ENCODE peak calls at places on chromosomes 6 and 20, in four cellular contexts. B, D, Z and S are unnamed samples.

GRCh38 chr6:15017251-15017650 is 228.6 kb upstream of the JARID2 start:
- DNase-seq in Z (peak; percentile 7), B (no peak), D (no peak), S (no peak)

GRCh38 chr6:53761036-53761435 is 33.8 kb upstream of the LRRC1 start:
- DNase-seq in B (no peak), D (no peak), Z (peak; percentile 32), S (no peak)

GRCh38 chr20:45685896-45686295 is 15.9 kb upstream of the WFDC11 start:
- DNase-seq in Z (no peak), D (no peak), B (no peak), S (no peak)

GRCh38 chr6:113049190-113049589 is 702.1 kb downstream of the RFPL4B start:
- DNase-seq in Z (peak; percentile 40), B (no peak), D (no peak), S (no peak)

GRCh38 chr20:32195581-32195980 is 12.0 kb downstream of the PLAGL2 start:
- DNase-seq in B (no peak), Z (no peak), D (no peak), S (peak; percentile 35)

GRCh38 chr6:19342616-19343015 is 494.6 kb upstream of the ID4 start:
- DNase-seq in B (no peak), D (no peak), Z (peak; percentile 11), S (no peak)

GRCh38 chr6:157302761-157303160 is 20.6 kb downstream of the TMEM242 start:
- DNase-seq in D (no peak), Z (no peak), B (no peak), S (no peak)

GRCh38 chr6:26271640-26272090 is 93.3 kb upstream of the BTN3A2 start:
- DNase-seq in D (no peak), Z (no peak), B (no peak), S (no peak)

GRCh38 chr6:33995046-33995872 is 150.6 kb downstream of the GRM4 start:
- DNase-seq in B (no peak), Z (no peak), D (no peak), S (peak; percentile 41)

GRCh38 chr6:141467881-141468280 is 664.8 kb upstream of the GJE1 start:
- DNase-seq in Z (peak; percentile 91), B (no peak), D (no peak), S (no peak)

GRCh38 chr20:51695574-51696303 is 72.5 kb downstream of the ATP9A start:
- DNase-seq in B (no peak), Z (peak; percentile 81), D (no peak), S (no peak)

GRCh38 chr6:1022719-1023118 is 289.2 kb upstream of the FOXQ1 start:
- DNase-seq in B (no peak), D (no peak), Z (no peak), S (no peak)

DNA sequence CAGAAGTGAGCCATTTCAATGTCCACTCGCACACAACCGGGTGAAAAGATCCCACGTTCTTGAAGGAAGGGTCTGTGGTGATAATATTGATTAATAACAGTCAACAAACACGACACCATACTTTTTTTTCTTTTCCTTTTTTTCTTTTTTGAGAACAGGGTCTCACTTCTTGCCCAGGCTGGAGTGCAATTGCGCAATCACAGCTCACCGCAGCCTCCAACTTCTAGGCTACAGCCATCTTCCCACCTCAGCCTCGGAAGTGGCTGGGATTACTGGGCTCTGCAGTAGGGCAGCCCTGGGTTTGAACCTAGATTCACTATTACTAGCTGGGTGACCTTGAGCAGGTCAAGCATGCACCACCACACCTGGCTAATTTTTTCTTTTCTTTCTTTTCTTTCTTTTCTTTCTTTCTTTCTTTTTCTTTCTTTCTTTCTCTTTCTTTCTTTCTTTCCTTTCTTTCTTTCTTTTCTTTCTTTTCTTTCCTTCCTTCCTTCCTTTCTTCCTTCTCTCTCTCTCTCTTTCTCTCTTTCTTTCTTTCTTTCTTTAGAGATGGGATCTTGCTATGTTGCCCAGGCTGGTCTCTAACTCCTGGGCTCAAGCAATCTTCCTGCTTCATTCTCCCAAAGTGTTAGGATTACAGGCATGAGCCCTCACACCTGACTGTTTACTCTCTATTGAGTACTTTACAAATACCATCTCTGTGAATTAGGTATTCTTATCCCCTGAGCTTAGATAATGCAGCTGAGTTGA is 123.9 kb downstream of the SNX5 start:
- DNase-seq in D (no peak), Z (no peak), B (no peak), S (no peak)
- TF ChIP-seq CTCF in D (no peak), Z (no peak), B (no peak), S (no peak)

GRCh38 chr20:58675641-58676040 is 17.0 kb upstream of the NPEPL1 start:
- DNase-seq in Z (no peak), B (no peak), D (no peak), S (no peak)
- TF ChIP-seq CTCF in Z (no peak), B (no peak), D (no peak), S (no peak)

DNA sequence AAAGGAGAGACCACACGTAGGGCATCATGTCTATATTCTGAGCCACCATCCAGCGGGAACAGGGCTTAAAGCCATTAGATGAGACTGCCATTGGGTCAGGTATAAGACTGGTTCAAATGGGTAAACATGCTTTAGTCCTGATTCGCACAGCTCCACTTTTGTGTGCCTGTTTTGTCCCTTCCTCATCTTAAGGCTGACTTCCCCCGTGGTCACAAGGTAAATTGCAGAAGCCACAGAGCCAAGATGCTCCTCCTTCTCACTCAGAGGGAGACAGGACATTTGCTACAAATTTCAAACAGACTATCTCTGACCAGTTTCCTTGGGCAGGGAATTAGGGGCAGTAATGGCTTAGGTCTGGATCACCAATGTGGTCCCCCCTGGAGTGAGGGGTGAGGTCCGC is 11.4 kb upstream of the IFNGR1 start:
- DNase-seq in D (no peak), B (no peak), Z (no peak), S (no peak)
- TF ChIP-seq CTCF in D (no peak), B (no peak), Z (no peak), S (no peak)

DNA sequence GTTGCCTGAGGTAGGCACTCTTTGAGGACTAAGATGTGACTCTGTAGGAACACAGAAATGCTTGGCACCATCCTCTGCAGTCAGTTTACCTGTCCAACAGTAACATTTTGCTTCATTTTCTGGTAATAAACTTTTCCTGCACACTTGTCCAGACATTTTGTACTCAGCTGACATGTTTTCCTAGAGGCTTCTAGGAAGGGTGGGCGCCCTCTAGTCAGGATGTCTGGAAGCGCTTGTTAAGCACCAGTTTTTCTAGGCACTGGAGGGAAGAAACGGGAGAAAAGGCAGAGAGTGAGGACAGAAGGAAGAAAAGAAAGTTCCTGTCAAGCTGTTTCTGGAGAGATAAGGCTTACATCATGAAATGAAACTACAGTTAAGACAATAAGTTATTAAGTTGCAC is 42.5 kb upstream of the TNFRSF21 start:
- DNase-seq in Z (no peak), D (no peak), B (no peak), S (no peak)
- TF ChIP-seq CTCF in Z (no peak), D (no peak), B (no peak), S (no peak)

GRCh38 chr6:21468487-21468886 is 125.1 kb upstream of the SOX4 start:
- DNase-seq in D (no peak), Z (no peak), B (no peak), S (no peak)
- TF ChIP-seq CTCF in D (no peak), Z (no peak), B (no peak), S (no peak)

GRCh38 chr6:106979435-106979884 is 4.9 kb upstream of the CD24 start:
- DNase-seq in B (peak; percentile 87), Z (peak; percentile 55), D (peak; percentile 48), S (peak; percentile 91)
- TF ChIP-seq CTCF in B (peak; percentile 95), Z (peak; percentile 99), D (peak; percentile 87), S (peak; percentile 90)

GRCh38 chr20:10448270-10449156 is 13.4 kb downstream of the SLX4IP start:
- DNase-seq in B (no peak), D (no peak), Z (peak; percentile 32), S (no peak)
- TF ChIP-seq CTCF in B (no peak), D (no peak), Z (no peak), S (no peak)

GRCh38 chr20:47521059-47521808 is 19.5 kb downstream of the NCOA3 start:
- DNase-seq in Z (no peak), B (no peak), D (no peak), S (no peak)
- TF ChIP-seq CTCF in Z (no peak), B (no peak), D (no peak), S (no peak)

GRCh38 chr6:32967151-32968091 is 973 bp upstream of the BRD2 start:
- DNase-seq in Z (peak; percentile 34), D (no peak), B (peak; percentile 34), S (peak; percentile 48)
- TF ChIP-seq CTCF in Z (peak; percentile 58), D (peak; percentile 44), B (peak; percentile 24), S (peak; percentile 16)

GRCh38 chr6:134394905-134395304 is 77.0 kb upstream of the SGK1 start:
- DNase-seq in B (no peak), D (no peak), Z (no peak), S (no peak)
- TF ChIP-seq CTCF in B (no peak), D (no peak), Z (no peak), S (no peak)